ENCODE peak calls at places on chromosomes 12 and 14, in seven cellular contexts. I, R, G, O, Z, S and N are unnamed samples. For H3K9me3, the result is how much of the 10 kb centered on the place peaks cover.

GRCh38 chr12:80352476-80352875 is 91.6 kb upstream of the PTPRQ start:
- DNase-seq in I (no peak), R (no peak), G (no peak), O (no peak), Z (no peak), S (no peak), N (no peak)

GRCh38 chr14:49424436-49425331 is 161.5 kb downstream of the RPS29 start:
- DNase-seq in I (no peak), R (no peak), G (no peak), O (no peak), Z (no peak), S (no peak), N (no peak)

GRCh38 chr14:31326111-31326510 is 94.2 kb downstream of the HEATR5A start:
- DNase-seq in I (peak), R (no peak), G (no peak), O (no peak), Z (peak), S (no peak), N (peak)

GRCh38 chr14:49946320-49947141 is 53.6 kb downstream of the ARF6 start:
- DNase-seq in I (no peak), R (no peak), G (peak), O (no peak), Z (peak), S (peak), N (peak)

GRCh38 chr12:113103756-113104450 is 31.7 kb downstream of the RASAL1 start:
- DNase-seq in I (no peak), R (no peak), G (peak), O (peak), Z (peak), S (peak), N (no peak)

GRCh38 chr12:76032043-76032981 is 736 bp upstream of the PHLDA1 start:
- DNase-seq in I (no peak), R (peak), G (peak), O (no peak), Z (peak), S (peak), N (no peak)

GRCh38 chr14:102525213-102526143 is 15.9 kb upstream of the ANKRD9 start:
- DNase-seq in I (peak), R (peak), G (peak), O (no peak), Z (peak), S (no peak), N (no peak)

GRCh38 chr12:121108492-121108891 is 24.2 kb upstream of the P2RX7 start:
- DNase-seq in I (no peak), R (no peak), G (no peak), O (no peak), Z (no peak), S (no peak), N (no peak)

GRCh38 chr12:90216815-90217214 is 508.2 kb upstream of the ATP2B1 start:
- DNase-seq in I (no peak), R (no peak), G (no peak), O (no peak), Z (no peak), S (no peak), N (no peak)

GRCh38 chr14:94746131-94746530 is 23.8 kb downstream of the GSC start:
- DNase-seq in I (no peak), R (no peak), G (no peak), O (no peak), Z (no peak), S (no peak), N (no peak)

GRCh38 chr14:90758959-90759358 is 57.3 kb downstream of the TTC7B start:
- DNase-seq in I (no peak), R (no peak), G (no peak), O (no peak), Z (no peak), S (no peak), N (no peak)

GRCh38 chr12:43066471-43066870 is 476.9 kb upstream of the PRICKLE1 start:
- DNase-seq in I (no peak), R (no peak), G (no peak), O (no peak), Z (no peak), S (no peak), N (no peak)

GRCh38 chr12:40903040-40903439 is 210.8 kb downstream of the CNTN1 start:
- DNase-seq in I (no peak), R (no peak), G (no peak), O (no peak), Z (no peak), S (no peak), N (no peak)

GRCh38 chr14:58640959-58641358 is 3.2 kb downstream of the DACT1 start:
- DNase-seq in I (no peak), R (no peak), G (no peak), O (no peak), Z (no peak), S (no peak), N (no peak)

GRCh38 chr14:55074662-55075061 is 23.2 kb downstream of the MAPK1IP1L start:
- DNase-seq in I (no peak), R (peak), G (peak), O (no peak), Z (no peak), S (no peak), N (no peak)

GRCh38 chr12:88450130-88450529 is 130.1 kb downstream of the KITLG start:
- DNase-seq in I (no peak), R (no peak), G (no peak), O (no peak), Z (no peak), S (no peak), N (no peak)

GRCh38 chr12:105385141-105385540 is 54.6 kb downstream of the C12orf75 start:
- DNase-seq in I (no peak), R (no peak), G (no peak), O (no peak), Z (no peak), S (no peak), N (no peak)

DNA sequence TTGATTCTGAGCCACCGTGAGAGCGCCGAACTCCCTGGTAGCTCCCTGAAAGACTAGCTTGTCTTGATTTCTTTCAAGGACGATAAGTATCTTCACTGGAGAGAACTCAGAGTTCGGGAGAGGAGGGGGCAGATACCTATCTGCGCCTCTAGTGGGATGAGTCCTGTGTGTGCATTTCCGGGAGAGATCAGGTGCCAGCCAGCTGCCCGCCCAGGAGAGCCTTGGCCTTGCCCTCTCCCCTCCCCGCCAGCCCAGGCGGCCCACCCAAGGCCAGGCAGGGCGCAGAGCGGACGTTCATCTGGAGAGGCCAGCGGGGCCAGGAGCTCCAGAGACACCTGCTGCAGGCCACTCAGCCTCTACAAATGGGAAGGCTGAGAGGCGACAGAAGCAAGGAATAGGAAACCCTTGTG is 1.0 kb downstream of the CD9 start:
- DNase-seq in I (no peak), R (no peak), G (no peak), O (no peak), Z (no peak), S (peak), N (no peak)
- TF ChIP-seq SIN3A in I (no peak), R (no peak), G (no peak), O (no peak), Z (no peak), S (no peak), N (no peak)

GRCh38 chr12:111488798-111489197 is 83.1 kb downstream of the SH2B3 start:
- DNase-seq in I (no peak), R (no peak), G (no peak), O (no peak), Z (no peak), S (no peak), N (no peak)
- H3K9me3 ChIP-seq in I (under half), R (under half), G (under half), O (under half), Z (under half), S (under half), N (under half)

GRCh38 chr14:93007225-93007997 is 84.5 kb downstream of the CHGA start:
- DNase-seq in I (no peak), R (peak), G (no peak), O (no peak), Z (no peak), S (no peak), N (no peak)
- H3K27ac ChIP-seq in I (no peak), R (no peak), G (no peak), O (no peak), Z (no peak), S (no peak), N (no peak)

GRCh38 chr12:122352394-122352793 is 70.1 kb downstream of the CLIP1 start:
- DNase-seq in I (no peak), R (no peak), G (no peak), O (no peak), Z (no peak), S (no peak), N (no peak)

GRCh38 chr12:122354958-122355641 is 67.4 kb downstream of the CLIP1 start:
- DNase-seq in I (no peak), R (no peak), G (no peak), O (no peak), Z (no peak), S (no peak), N (no peak)

GRCh38 chr12:122355702-122356101 is 66.8 kb downstream of the CLIP1 start:
- DNase-seq in I (no peak), R (no peak), G (no peak), O (no peak), Z (no peak), S (peak), N (no peak)

GRCh38 chr12:122350444-122350843 is 72.0 kb downstream of the CLIP1 start:
- DNase-seq in I (no peak), R (no peak), G (no peak), O (no peak), Z (no peak), S (peak), N (no peak)

DNA sequence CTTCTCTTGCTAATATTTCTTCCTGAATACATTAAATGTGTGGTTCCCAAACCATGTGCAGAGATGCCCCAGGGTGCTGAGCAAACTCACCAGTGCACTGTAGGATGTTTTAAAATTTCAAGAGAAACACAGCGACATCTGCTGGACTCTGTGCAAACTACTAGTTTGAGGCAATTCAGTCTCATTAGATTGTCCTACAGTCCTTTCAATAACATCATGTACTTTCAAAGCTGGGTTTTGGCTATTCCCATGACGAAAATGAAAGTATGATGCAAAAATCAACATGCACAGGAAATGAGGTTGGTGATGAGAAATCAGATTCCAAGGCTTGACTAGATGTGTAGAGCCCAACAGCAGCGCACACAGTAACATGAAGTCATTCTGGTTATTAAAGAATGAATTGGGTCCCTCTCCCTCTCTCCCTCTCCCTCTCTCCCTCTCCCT is 66.3 kb downstream of the CLIP1 start:
- DNase-seq in I (peak), R (peak), G (peak), O (no peak), Z (peak), S (peak), N (peak)
- TF ChIP-seq SIN3A in I (no peak), R (no peak), G (no peak), O (no peak), Z (no peak), S (no peak), N (no peak)

DNA sequence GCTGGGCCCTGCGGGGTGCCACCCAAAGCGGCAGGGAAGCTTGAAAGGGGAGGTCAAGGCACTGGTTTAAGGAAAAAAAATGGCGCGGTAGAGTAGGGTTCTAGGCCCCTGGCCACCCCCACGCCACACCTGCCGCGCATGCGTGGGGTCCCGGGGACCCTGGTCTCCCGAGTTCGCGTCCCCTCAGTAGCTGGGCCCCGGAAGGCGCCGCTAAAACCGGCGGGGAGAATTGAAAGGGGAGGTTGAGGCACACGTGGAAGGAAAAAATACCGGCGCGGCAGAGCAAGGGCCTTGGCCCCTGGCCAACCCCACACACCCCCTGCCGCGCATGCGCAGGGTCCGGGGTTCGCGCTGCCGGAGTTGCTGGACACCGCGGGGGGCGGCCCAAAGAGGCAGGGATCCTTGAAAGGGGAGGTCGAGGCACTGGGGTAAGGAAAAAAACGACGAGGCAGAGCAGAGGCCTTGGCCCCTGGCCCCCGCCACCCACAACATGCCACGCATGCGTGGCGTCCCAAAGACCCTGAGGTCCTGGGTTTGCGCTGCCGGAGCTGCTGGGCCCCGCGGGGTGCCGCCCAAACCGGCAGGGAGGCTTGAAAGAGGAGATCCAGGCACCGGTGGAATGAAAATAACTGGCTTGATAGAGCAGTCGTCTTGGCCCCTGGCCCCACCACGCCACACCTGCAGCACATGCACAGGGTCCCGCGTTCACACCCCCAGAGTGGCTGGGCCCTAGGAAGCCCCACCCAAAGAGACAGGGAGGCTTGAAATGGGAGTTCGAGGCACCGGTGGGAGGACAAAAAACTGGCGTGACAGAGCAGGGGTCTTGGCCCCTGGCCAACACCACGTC is 314.5 kb downstream of the ALG10 start:
- DNase-seq in I (no peak), R (no peak), G (peak), O (no peak), Z (no peak), S (peak), N (no peak)
- H3K9me3 ChIP-seq in I (under half), R (under half), G (under half), O (half or more), Z (under half), S (under half), N (under half)

GRCh38 chr12:116525418-116526001 is 33.7 kb upstream of the MAP1LC3B2 start:
- DNase-seq in I (peak), R (no peak), G (no peak), O (no peak), Z (no peak), S (no peak), N (no peak)
- H3K27ac ChIP-seq in I (peak), R (no peak), G (no peak), O (no peak), Z (no peak), S (peak), N (peak)

GRCh38 chr14:67385618-67386017 is 25.5 kb downstream of the EIF2S1 start:
- DNase-seq in I (no peak), R (no peak), G (no peak), O (no peak), Z (no peak), S (no peak), N (no peak)
- TF ChIP-seq SIN3A in I (no peak), R (no peak), G (no peak), O (no peak), Z (no peak), S (no peak), N (no peak)

GRCh38 chr14:19920021-19920657 is at the start of gene OR4K5:
- DNase-seq in I (no peak), R (no peak), G (peak), O (no peak), Z (no peak), S (no peak), N (no peak)
- H3K9me3 ChIP-seq in I (under half), R (under half), G (under half), O (half or more), Z (under half), S (under half), N (under half)

DNA sequence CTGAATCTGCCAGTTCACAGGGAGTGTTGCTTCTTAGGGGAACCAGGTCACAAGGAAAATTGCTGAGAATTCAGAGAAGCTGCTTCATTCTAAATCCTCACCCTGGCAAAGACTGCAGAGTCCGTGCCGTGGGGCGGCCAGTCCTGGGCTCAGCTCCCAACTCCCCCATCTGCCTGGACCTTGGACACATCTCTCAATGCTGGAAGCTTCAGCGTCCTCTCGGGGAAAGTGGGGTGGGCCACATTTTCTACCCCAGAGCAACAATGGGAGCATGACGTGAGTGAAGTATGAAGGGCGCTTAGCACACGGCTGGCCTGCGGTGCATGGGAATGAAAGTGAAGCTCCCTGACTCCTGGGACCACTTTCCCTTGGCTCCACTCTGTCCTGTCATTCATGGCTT is 31.2 kb downstream of the HVCN1 start:
- DNase-seq in I (no peak), R (no peak), G (no peak), O (no peak), Z (peak), S (no peak), N (no peak)
- H3K27ac ChIP-seq in I (no peak), R (no peak), G (no peak), O (no peak), Z (no peak), S (no peak), N (no peak)